ENCODE peak calls at places on chromosomes 2 and 18, in five cellular contexts. Q is PC-9, L is neuronal stem cell, O is ovary, H is thyroid gland. W is an unnamed sample. For H3K4me1 and H3K36me3, the result is how much of the 10 kb centered on the place peaks cover.

GRCh38 chr18:54503495-54503894 is 87.5 kb upstream of the DYNAP start:
- DNase-seq in L (no peak), H (no peak), O (no peak), Q (no peak), W (peak)

GRCh38 chr2:196592912-196593881 is 46.3 kb upstream of the CCDC150 start:
- DNase-seq in O (no peak), Q (no peak), H (peak), L (peak), W (peak)

GRCh38 chr2:651961-652373 is 25.2 kb downstream of the TMEM18 start:
- DNase-seq in L (no peak), O (no peak), Q (no peak), H (no peak), W (no peak)

GRCh38 chr2:149037851-149038250 is 648 bp upstream of the LYPD6B start:
- DNase-seq in O (no peak), H (no peak), L (no peak), Q (peak), W (no peak)

GRCh38 chr2:25606892-25607291 is 66.5 kb downstream of the DTNB start:
- DNase-seq in H (no peak), Q (no peak), L (no peak), O (no peak), W (peak)

GRCh38 chr18:22241806-22242440 is 72.5 kb downstream of the GATA6 start:
- DNase-seq in O (no peak), Q (no peak), H (no peak), L (no peak), W (no peak)

GRCh38 chr2:109123586-109124201 is 5.3 kb upstream of the SH3RF3 start:
- DNase-seq in O (no peak), H (no peak), L (no peak), Q (no peak), W (no peak)

GRCh38 chr18:57801379-57802165 is 1.5 kb downstream of the ATP8B1 start:
- DNase-seq in Q (peak), O (no peak), H (peak), L (peak), W (no peak)

GRCh38 chr2:68831688-68832087 is 39.5 kb downstream of the BMP10 start:
- DNase-seq in L (no peak), Q (no peak), O (no peak), H (no peak), W (no peak)

GRCh38 chr2:226423498-226423960 is 376.1 kb downstream of the IRS1 start:
- DNase-seq in O (no peak), Q (no peak), L (no peak), H (peak), W (no peak)

GRCh38 chr2:111667001-111667400 is 217.0 kb downstream of the ANAPC1 start:
- DNase-seq in L (no peak), H (no peak), O (no peak), Q (no peak), W (no peak)

GRCh38 chr2:111665011-111665410 is 219.0 kb downstream of the ANAPC1 start:
- DNase-seq in H (no peak), Q (no peak), O (no peak), L (no peak), W (no peak)

GRCh38 chr2:111664451-111664850 is 219.5 kb downstream of the ANAPC1 start:
- DNase-seq in H (no peak), L (no peak), Q (no peak), O (no peak), W (no peak)

GRCh38 chr2:111666160-111666559 is 217.8 kb downstream of the ANAPC1 start:
- DNase-seq in O (no peak), H (no peak), L (no peak), Q (no peak), W (no peak)

GRCh38 chr2:111665551-111666116 is 218.4 kb downstream of the ANAPC1 start:
- DNase-seq in L (no peak), O (no peak), H (no peak), Q (no peak), W (no peak)
- H3K4me1 ChIP-seq in L (under half), O (under half), H (under half), Q (under half), W (under half)

DNA sequence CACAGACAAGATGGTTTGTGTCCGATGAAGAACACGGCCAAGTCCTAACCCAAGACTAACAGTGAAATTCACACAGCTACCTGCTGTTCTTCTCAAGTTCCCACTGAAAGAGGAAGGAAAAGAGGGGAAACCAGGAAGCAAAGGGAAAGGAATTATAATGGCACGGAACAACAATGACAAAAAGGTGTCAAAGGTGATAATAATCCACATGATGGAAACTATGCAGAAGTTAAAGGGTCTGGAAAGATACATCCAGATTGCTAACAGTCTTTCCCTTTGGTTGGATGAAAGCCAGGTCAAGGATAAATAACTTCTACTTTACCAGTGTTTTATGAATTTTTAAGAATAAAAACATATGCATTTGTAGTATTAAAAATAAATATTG is 33.9 kb downstream of the NOL10 start:
- DNase-seq in L (no peak), H (no peak), Q (no peak), O (no peak), W (no peak)
- H3K36me3 ChIP-seq in L (under half), H (under half), Q (under half), O (under half), W (under half)

DNA sequence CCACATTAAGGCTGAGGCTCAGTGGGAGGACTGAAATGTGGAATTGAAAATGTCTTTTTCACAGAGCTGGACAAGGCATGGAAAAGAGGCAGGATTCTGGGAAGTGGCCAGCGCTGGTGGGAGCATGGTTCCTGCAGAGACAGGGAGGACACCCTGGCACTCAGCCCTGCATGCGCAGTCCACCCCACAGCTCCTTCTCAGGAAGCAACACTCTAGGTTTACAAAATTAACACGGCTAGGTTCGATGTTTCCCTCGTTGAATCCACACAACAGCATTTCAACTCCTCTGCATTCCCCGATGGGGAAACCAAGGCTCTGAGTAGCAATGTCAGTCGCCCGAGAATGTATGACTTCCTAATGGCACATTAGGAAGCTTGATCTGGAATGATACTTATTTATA is 158.2 kb upstream of the FHL2 start:
- DNase-seq in H (no peak), Q (no peak), O (peak), L (no peak), W (peak)
- H3K4me3 ChIP-seq in H (no peak), Q (no peak), O (no peak), L (no peak), W (no peak)

GRCh38 chr2:171522057-171522803 is at the start of gene CYBRD1:
- DNase-seq in H (peak), O (peak), L (peak), Q (peak), W (peak)

GRCh38 chr2:171522804-171523338 is 597 bp downstream of the CYBRD1 start:
- DNase-seq in L (peak), O (peak), H (no peak), Q (peak), W (peak)

GRCh38 chr2:171521361-171522056 is 765 bp upstream of the CYBRD1 start:
- DNase-seq in O (no peak), L (no peak), H (no peak), Q (peak), W (peak)

GRCh38 chr2:171523969-171524401 is 1.7 kb downstream of the CYBRD1 start:
- DNase-seq in O (no peak), L (no peak), H (peak), Q (peak), W (peak)

GRCh38 chr2:171523339-171523931 is 1.2 kb downstream of the CYBRD1 start:
- DNase-seq in Q (peak), O (peak), L (peak), H (peak), W (peak)
- H3K4me1 ChIP-seq in Q (under half), O (under half), L (under half), H (half or more), W (under half)

GRCh38 chr2:127279781-127280180 is 14.2 kb downstream of the ERCC3 start:
- DNase-seq in L (no peak), H (no peak), O (no peak), Q (no peak), W (no peak)

GRCh38 chr2:127277028-127277427 is 16.9 kb downstream of the ERCC3 start:
- DNase-seq in L (no peak), O (no peak), H (no peak), Q (no peak), W (no peak)

GRCh38 chr2:127275789-127276188 is 18.2 kb downstream of the ERCC3 start:
- DNase-seq in L (no peak), O (no peak), Q (no peak), H (no peak), W (no peak)

GRCh38 chr2:127278959-127279358 is 15.0 kb downstream of the ERCC3 start:
- DNase-seq in H (no peak), O (no peak), Q (no peak), L (no peak), W (no peak)

GRCh38 chr2:127275356-127275755 is 18.6 kb downstream of the ERCC3 start:
- DNase-seq in L (no peak), O (no peak), H (no peak), Q (no peak), W (no peak)
- H3K36me3 ChIP-seq in L (half or more), O (under half), H (half or more), Q (half or more), W (half or more)

GRCh38 chr2:102064679-102065674 is 73.2 kb downstream of the IL1R2 start:
- DNase-seq in H (no peak), Q (no peak), O (no peak), L (no peak), W (peak)
- H3K4me3 ChIP-seq in H (no peak), Q (no peak), O (no peak), L (no peak), W (no peak)

GRCh38 chr2:43222472-43223146 is 3.8 kb downstream of the ZFP36L2 start:
- DNase-seq in L (no peak), H (no peak), Q (no peak), O (no peak), W (no peak)

GRCh38 chr2:43220982-43221659 is 5.3 kb downstream of the ZFP36L2 start:
- DNase-seq in O (peak), L (peak), Q (no peak), H (peak), W (no peak)

GRCh38 chr2:43223412-43224040 is 2.9 kb downstream of the ZFP36L2 start:
- DNase-seq in Q (no peak), O (no peak), H (no peak), L (no peak), W (no peak)

GRCh38 chr2:43220229-43220981 is 6.0 kb downstream of the ZFP36L2 start:
- DNase-seq in Q (peak), H (no peak), L (no peak), O (no peak), W (peak)

DNA sequence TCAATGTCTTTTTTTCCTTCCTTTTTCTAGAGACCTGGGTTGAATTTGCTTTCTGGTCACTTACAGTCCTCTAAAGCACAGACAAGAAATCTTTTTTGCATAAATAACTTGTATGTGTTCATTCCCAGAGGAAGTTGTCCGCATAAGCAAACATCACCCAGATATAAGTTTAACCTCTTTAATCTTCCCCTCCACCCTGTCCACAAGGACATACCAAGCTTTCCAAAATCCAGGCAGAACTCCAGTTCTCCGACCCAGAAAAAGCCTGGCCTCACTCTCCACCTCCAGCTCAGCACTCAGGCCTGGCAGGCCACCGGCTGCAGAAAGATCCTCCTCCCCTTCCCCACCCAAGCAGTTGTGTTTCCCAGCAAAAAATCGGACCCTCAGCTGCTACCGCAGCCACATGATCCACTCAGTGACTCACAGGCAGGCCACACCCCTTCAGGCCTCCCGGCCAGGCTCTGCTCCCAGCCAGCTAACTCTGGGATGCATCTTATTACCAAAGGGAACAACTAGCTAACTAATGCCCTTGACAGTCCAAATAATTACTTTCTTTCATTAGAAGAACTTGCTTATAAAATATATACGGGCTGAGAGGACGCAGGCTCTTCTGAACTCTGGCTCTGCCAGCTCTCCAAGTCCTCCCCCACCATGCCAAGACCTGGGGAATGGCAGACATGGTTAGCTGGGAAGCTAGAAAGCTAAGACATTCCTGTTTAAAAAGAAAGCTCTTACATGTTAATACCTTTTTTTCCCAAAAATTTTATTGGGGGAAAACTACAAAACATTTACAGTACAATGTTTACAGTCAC is 4.5 kb downstream of the ZFP36L2 start:
- DNase-seq in O (peak), L (peak), Q (peak), H (peak), W (peak)
- H3K4me1 ChIP-seq in O (under half), L (under half), Q (half or more), H (under half), W (half or more)